ENCODE peak calls at places on chromosome 19, in seven cellular contexts. P is uterus; G is stimulated activated CD8-positive, alpha-beta memory T cell treated with anti-CD3 and anti-CD28 coated beads, Interleukin-15, amount 100 ng/mL, for 24 hours; W is lung; S is GM23338; I is amygdala; M is nephron progenitor cell. O is an unnamed sample.
A peak's percentile ranks its signal among the peaks of the same experiment; 100 is the strongest.

GRCh38 chr19:32580353-32580900 is 563 bp upstream of the PDCD5 start:
- DNase-seq in P (no peak), G (no peak), W (no peak), S (no peak), I (no peak), M (no peak), O (no peak)

GRCh38 chr19:4069331-4069959 is 2.7 kb upstream of the ZBTB7A start:
- DNase-seq in P (peak; percentile 25), G (no peak), W (no peak), S (peak; percentile 52), I (no peak), M (no peak), O (no peak)

GRCh38 chr19:23799321-23799720 is 40.6 kb upstream of the ZNF681 start:
- DNase-seq in P (no peak), G (no peak), W (no peak), S (no peak), I (no peak), M (no peak), O (no peak)

GRCh38 chr19:49419173-49419572 is 4.1 kb downstream of the PTH2 start:
- DNase-seq in P (no peak), G (no peak), W (no peak), S (no peak), I (no peak), M (no peak), O (no peak)

GRCh38 chr19:50658438-50659317 is 9.4 kb downstream of the C19orf81 start:
- DNase-seq in P (peak; percentile 21), G (peak; percentile 34), W (peak; percentile 66), S (peak; percentile 97), I (peak; percentile 44), M (peak; percentile 96), O (no peak)

GRCh38 chr19:51081476-51081875 is 1.2 kb downstream of the KLK14 start:
- DNase-seq in P (no peak), G (no peak), W (no peak), S (no peak), I (no peak), M (no peak), O (no peak)

GRCh38 chr19:52622261-52622660 is 15.9 kb downstream of the ZNF83 start:
- DNase-seq in P (no peak), G (no peak), W (no peak), S (peak; percentile 57), I (no peak), M (no peak), O (no peak)

GRCh38 chr19:52664461-52664860 is 26.3 kb upstream of the ZNF83 start:
- DNase-seq in P (no peak), G (no peak), W (no peak), S (peak; percentile 39), I (no peak), M (peak; percentile 5), O (no peak)

O was measured in foreskin melanocyte.